ENCODE peak calls at places on chromosomes 7 and 10, in nine cellular contexts. V, Q, F, P, U, Z, W, E and J are unnamed samples.
A peak's percentile ranks its signal among the peaks of the same experiment; 100 is the strongest.

GRCh38 chr10:63084690-63085377 is 48.3 kb upstream of the NRBF2 start:
- DNase-seq in V (no peak), Q (no peak), F (no peak), P (no peak), U (no peak), Z (no peak), W (no peak), E (no peak), J (no peak)

GRCh38 chr7:5423272-5423843 is at the start of gene TNRC18:
- DNase-seq in V (no peak), Q (no peak), F (no peak), P (no peak), U (peak; percentile 82), Z (peak; percentile 70), W (peak; percentile 89), E (no peak), J (peak; percentile 33)

GRCh38 chr7:48237354-48237753 is 66.1 kb downstream of the ABCA13 start:
- DNase-seq in V (no peak), Q (no peak), F (no peak), P (no peak), U (no peak), Z (no peak), W (no peak), E (no peak), J (no peak)

GRCh38 chr7:83550100-83550499 is 98.8 kb downstream of the SEMA3E start:
- DNase-seq in V (no peak), Q (peak; percentile 66), F (no peak), P (no peak), U (no peak), Z (no peak), W (no peak), E (no peak), J (no peak)

GRCh38 chr7:134632937-134633540 is 13.6 kb upstream of the BPGM start:
- DNase-seq in V (no peak), Q (peak; percentile 77), F (peak; percentile 52), P (peak; percentile 40), U (no peak), Z (no peak), W (no peak), E (peak; percentile 31), J (no peak)

GRCh38 chr10:85976267-85976793 is 390.3 kb downstream of the GRID1 start:
- DNase-seq in V (no peak), Q (no peak), F (no peak), P (no peak), U (no peak), Z (no peak), W (no peak), E (no peak), J (no peak)

GRCh38 chr10:45179716-45180115 is 135.7 kb downstream of the OR13A1 start:
- DNase-seq in V (no peak), Q (no peak), F (no peak), P (no peak), U (no peak), Z (peak; percentile 46), W (no peak), E (no peak), J (no peak)

GRCh38 chr10:89119651-89120050 is 87.5 kb downstream of the CH25H start:
- DNase-seq in V (no peak), Q (no peak), F (no peak), P (no peak), U (no peak), Z (no peak), W (no peak), E (no peak), J (no peak)

GRCh38 chr10:48981310-48981907 is 41.8 kb upstream of the LRRC18 start:
- DNase-seq in V (peak; percentile 28), Q (peak; percentile 28), F (peak; percentile 41), P (no peak), U (peak; percentile 81), Z (peak; percentile 72), W (peak; percentile 14), E (peak; percentile 54), J (peak; percentile 88)

GRCh38 chr10:29386347-29386999 is 97.6 kb downstream of the LYZL1 start:
- DNase-seq in V (no peak), Q (peak; percentile 39), F (peak; percentile 17), P (no peak), U (no peak), Z (no peak), W (peak; percentile 8), E (no peak), J (no peak)

GRCh38 chr7:5599543-5600200 is 176.0 kb upstream of the TNRC18 start:
- DNase-seq in V (no peak), Q (no peak), F (no peak), P (no peak), U (no peak), Z (no peak), W (no peak), E (no peak), J (no peak)

GRCh38 chr7:11450246-11450645 is 381.8 kb downstream of the THSD7A start:
- DNase-seq in V (no peak), Q (no peak), F (no peak), P (no peak), U (no peak), Z (no peak), W (no peak), E (no peak), J (no peak)

GRCh38 chr10:95288273-95288672 is 2.5 kb downstream of the PDLIM1 start:
- DNase-seq in V (no peak), Q (no peak), F (no peak), P (no peak), U (no peak), Z (no peak), W (peak; percentile 15), E (no peak), J (peak; percentile 15)

GRCh38 chr7:31059551-31059950 is 7.4 kb downstream of the ADCYAP1R1 start:
- DNase-seq in V (no peak), Q (no peak), F (no peak), P (no peak), U (no peak), Z (no peak), W (no peak), E (no peak), J (no peak)

GRCh38 chr10:48235501-48235900 is 39.0 kb downstream of the FRMPD2 start:
- DNase-seq in V (no peak), Q (no peak), F (no peak), P (no peak), U (no peak), Z (no peak), W (no peak), E (no peak), J (no peak)

GRCh38 chr7:155377837-155378579 is 79.9 kb upstream of the EN2 start:
- DNase-seq in V (no peak), Q (peak; percentile 31), F (no peak), P (no peak), U (no peak), Z (peak; percentile 45), W (peak; percentile 8), E (no peak), J (peak; percentile 90)

GRCh38 chr10:125096371-125096770 is 64.0 kb downstream of the CTBP2 start:
- DNase-seq in V (no peak), Q (peak; percentile 87), F (no peak), P (no peak), U (no peak), Z (no peak), W (no peak), E (no peak), J (no peak)

GRCh38 chr7:133319842-133320241 is 67.0 kb downstream of the EXOC4 start:
- DNase-seq in V (no peak), Q (no peak), F (no peak), P (no peak), U (no peak), Z (no peak), W (no peak), E (no peak), J (no peak)

GRCh38 chr10:75722609-75723008 is 291.2 kb downstream of the LRMDA start:
- DNase-seq in V (no peak), Q (peak; percentile 46), F (no peak), P (no peak), U (no peak), Z (no peak), W (no peak), E (no peak), J (no peak)

GRCh38 chr10:48456361-48456804 is 148.5 kb downstream of the ARHGAP22 start:
- DNase-seq in V (no peak), Q (no peak), F (no peak), P (no peak), U (peak; percentile 76), Z (peak; percentile 70), W (no peak), E (peak; percentile 13), J (peak; percentile 88)

GRCh38 chr7:94289071-94289470 is 105.6 kb upstream of the COL1A2 start:
- DNase-seq in V (no peak), Q (peak; percentile 83), F (no peak), P (no peak), U (no peak), Z (peak; percentile 42), W (peak; percentile 77), E (no peak), J (peak; percentile 65)

GRCh38 chr10:110399163-110400094 is 94.7 kb upstream of the SMNDC1 start:
- DNase-seq in V (no peak), Q (peak; percentile 97), F (no peak), P (no peak), U (no peak), Z (no peak), W (no peak), E (no peak), J (no peak)

GRCh38 chr10:21791276-21791675 is 212.3 kb downstream of the DNAJC1 start:
- DNase-seq in V (no peak), Q (peak; percentile 45), F (no peak), P (no peak), U (no peak), Z (no peak), W (no peak), E (no peak), J (no peak)